ENCODE peak calls at places on chromosome 20, in ten cellular contexts. Z, V, Y, P, Q, B, X, W, L and E are unnamed samples.
A peak's percentile ranks its signal among the peaks of the same experiment; 100 is the strongest.

GRCh38 chr20:11373391-11373790 is 544.3 kb upstream of the BTBD3 start:
- DNase-seq in Y (no peak), B (no peak), Z (no peak), W (no peak), Q (peak; percentile 74), P (no peak), X (no peak), V (no peak), L (no peak), E (no peak)

GRCh38 chr20:32528291-32528891 is 56.7 kb downstream of the NOL4L start:
- DNase-seq in V (no peak), L (no peak), Z (no peak), W (no peak), Y (peak; percentile 73), P (no peak), X (no peak), Q (no peak), B (no peak), E (no peak)

GRCh38 chr20:15673206-15673605 is 900.0 kb downstream of the KIF16B start:
- DNase-seq in V (no peak), Q (no peak), Z (peak; percentile 86), Y (no peak), X (peak; percentile 70), B (no peak), W (no peak), P (no peak), L (no peak), E (peak; percentile 61)

GRCh38 chr20:40431611-40432010 is 257.4 kb downstream of the MAFB start:
- DNase-seq in L (no peak), B (no peak), W (no peak), V (no peak), X (peak; percentile 52), Z (peak; percentile 34), Q (no peak), P (no peak), Y (no peak), E (peak; percentile 63)

GRCh38 chr20:46959081-46959692 is 64.5 kb downstream of the EYA2 start:
- DNase-seq in V (no peak), B (no peak), P (peak; percentile 94), W (no peak), L (no peak), X (peak; percentile 98), Y (no peak), Q (no peak), Z (peak; percentile 91), E (peak; percentile 95)

GRCh38 chr20:17796096-17796563 is 96.4 kb downstream of the BANF2 start:
- DNase-seq in W (no peak), V (no peak), X (peak; percentile 85), B (peak; percentile 71), Z (peak; percentile 83), Q (no peak), L (no peak), P (no peak), Y (peak; percentile 43), E (peak; percentile 41)

GRCh38 chr20:63047946-63048345 is 41.2 kb upstream of the BHLHE23 start:
- DNase-seq in X (no peak), Q (no peak), B (no peak), P (no peak), Z (no peak), Y (no peak), W (no peak), V (no peak), L (no peak), E (no peak)

GRCh38 chr20:49346682-49347081 is 68.8 kb upstream of the ZNFX1 start:
- DNase-seq in W (no peak), Q (no peak), L (no peak), B (no peak), Z (no peak), X (no peak), V (no peak), P (no peak), Y (no peak), E (no peak)

GRCh38 chr20:63580796-63581461 is 6.9 kb upstream of the HELZ2 start:
- DNase-seq in P (peak; percentile 53), B (peak; percentile 67), Z (peak; percentile 24), V (no peak), W (no peak), L (peak; percentile 52), Q (peak; percentile 80), Y (no peak), X (peak; percentile 60), E (peak; percentile 85)

GRCh38 chr20:36270744-36271638 is 34.7 kb downstream of the AAR2 start:
- DNase-seq in P (no peak), Z (no peak), L (no peak), Y (no peak), W (no peak), V (no peak), Q (no peak), X (no peak), B (no peak), E (no peak)

GRCh38 chr20:58077282-58077681 is 151.2 kb downstream of the ANKRD60 start:
- DNase-seq in W (no peak), P (no peak), Y (no peak), Q (no peak), X (no peak), V (no peak), L (no peak), Z (no peak), B (no peak), E (no peak)

GRCh38 chr20:38789503-38790209 is 15.8 kb upstream of the PPP1R16B start:
- DNase-seq in Z (peak; percentile 40), Y (no peak), V (no peak), L (no peak), X (peak; percentile 64), P (peak; percentile 59), Q (no peak), W (no peak), B (no peak), E (peak; percentile 84)

GRCh38 chr20:50427740-50428462 is 82.3 kb upstream of the PTPN1 start:
- DNase-seq in Z (peak; percentile 47), P (no peak), L (no peak), X (peak; percentile 72), Q (peak; percentile 25), Y (peak; percentile 47), V (no peak), B (no peak), W (no peak), E (peak; percentile 70)

GRCh38 chr20:58576590-58576944 is 61.4 kb upstream of the APCDD1L start:
- DNase-seq in Z (no peak), W (no peak), P (no peak), V (no peak), L (no peak), Q (no peak), B (no peak), X (no peak), Y (no peak), E (no peak)

GRCh38 chr20:25176184-25176583 is 19.3 kb upstream of the ENTPD6 start:
- DNase-seq in Y (no peak), V (no peak), B (no peak), Z (no peak), L (no peak), P (no peak), Q (no peak), X (no peak), W (no peak), E (no peak)

GRCh38 chr20:16518068-16518783 is 55.0 kb downstream of the KIF16B start:
- DNase-seq in P (peak; percentile 69), W (peak; percentile 42), Y (no peak), V (no peak), X (peak; percentile 58), Q (peak; percentile 54), B (peak; percentile 41), Z (peak; percentile 34), L (peak; percentile 56), E (peak; percentile 71)

GRCh38 chr20:23419995-23420901 is 1.0 kb downstream of the NAPB start:
- DNase-seq in W (no peak), B (peak; percentile 51), P (peak; percentile 15), Y (peak; percentile 29), Q (peak; percentile 42), X (peak; percentile 76), Z (peak; percentile 71), V (no peak), L (no peak), E (peak; percentile 58)

GRCh38 chr20:56393653-56394052 is 1.2 kb downstream of the CSTF1 start:
- DNase-seq in P (no peak), L (no peak), Y (no peak), Q (no peak), V (no peak), Z (no peak), X (no peak), B (no peak), W (no peak), E (no peak)

GRCh38 chr20:57618766-57619052 is 1.5 kb downstream of the ZBP1 start:
- DNase-seq in Z (no peak), Q (no peak), X (no peak), L (no peak), W (no peak), Y (no peak), B (no peak), V (no peak), P (no peak), E (no peak)

GRCh38 chr20:53594068-53595017 is 704 bp upstream of the ZNF217 start:
- DNase-seq in Q (peak; percentile 98), L (peak; percentile 93), X (peak; percentile 84), Y (peak; percentile 98), B (peak; percentile 97), V (peak; percentile 97), P (peak; percentile 95), Z (peak; percentile 91), W (peak; percentile 97), E (peak; percentile 95)
- TF ChIP-seq CTCF in Q (peak; percentile 33), L (peak; percentile 59), X (no peak), Y (peak; percentile 40), B (peak; percentile 10), V (no peak), P (peak; percentile 45), Z (no peak), W (peak; percentile 45), E (no peak)

DNA sequence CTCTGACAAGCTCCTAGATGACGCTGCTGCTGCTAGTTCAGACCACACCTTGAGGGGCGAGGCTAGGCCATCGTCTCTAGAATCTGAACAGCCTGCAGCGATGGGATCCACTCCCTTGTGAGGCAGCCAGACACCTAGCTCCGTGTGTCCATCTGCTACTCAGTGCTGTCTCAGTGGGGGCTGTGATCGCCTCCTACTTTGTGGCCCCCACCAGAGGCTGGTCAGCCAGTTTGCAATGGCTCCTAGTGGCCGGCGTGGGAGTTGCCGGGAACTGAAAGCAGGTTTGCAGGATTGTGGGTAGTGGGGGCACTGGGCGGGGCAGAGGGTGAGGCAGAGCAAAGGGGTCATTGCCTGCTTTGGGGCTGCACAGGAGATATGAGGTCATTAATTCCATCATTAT is 2.8 kb downstream of the CCN5 start:
- DNase-seq in W (no peak), P (peak; percentile 55), L (peak; percentile 63), X (no peak), Q (no peak), V (no peak), Z (no peak), B (no peak), Y (no peak), E (no peak)
- TF ChIP-seq CTCF in W (peak; percentile 49), P (peak; percentile 23), L (peak; percentile 69), X (peak; percentile 31), Q (peak; percentile 26), V (no peak), Z (peak; percentile 32), B (peak; percentile 21), Y (peak; percentile 41), E (peak; percentile 40)

GRCh38 chr20:45097485-45098095 is 3.3 kb downstream of the KCNS1 start:
- DNase-seq in Z (peak; percentile 19), X (peak; percentile 52), W (no peak), V (no peak), Y (no peak), P (peak; percentile 32), B (no peak), L (peak; percentile 50), Q (peak; percentile 45), E (peak; percentile 69)
- TF ChIP-seq CTCF in Z (peak; percentile 26), X (peak; percentile 39), W (no peak), V (no peak), Y (peak; percentile 33), P (no peak), B (no peak), L (no peak), Q (peak; percentile 16), E (peak; percentile 49)

GRCh38 chr20:33677991-33678431 is 3.8 kb upstream of the NECAB3 start:
- DNase-seq in Z (no peak), Q (no peak), X (no peak), W (no peak), V (no peak), L (no peak), Y (peak; percentile 74), B (no peak), P (no peak), E (no peak)
- TF ChIP-seq CTCF in Z (no peak), Q (no peak), X (no peak), W (no peak), V (no peak), L (no peak), Y (no peak), B (no peak), P (no peak), E (no peak)